ENCODE peak calls at places on chromosome 10, in ten cellular contexts. B, U, E, W, G, M, K, S, J and Y are unnamed samples.

GRCh38 chr10:31759124-31759798 is 169.4 kb downstream of the ARHGAP12 start:
- DNase-seq in U (peak), W (no peak), E (no peak), K (peak), B (peak), S (peak), G (peak), M (no peak), J (peak), Y (peak)

GRCh38 chr10:98378722-98379121 is 36.3 kb downstream of the PYROXD2 start:
- DNase-seq in U (no peak), M (no peak), G (no peak), S (no peak), J (no peak), K (no peak), W (no peak), B (no peak), E (peak), Y (no peak)

GRCh38 chr10:59362991-59363390 is 642 bp upstream of the FAM13C start:
- DNase-seq in M (no peak), K (peak), U (peak), S (peak), J (no peak), B (peak), E (no peak), W (no peak), G (peak), Y (peak)

GRCh38 chr10:12419279-12419847 is 70.0 kb downstream of the CAMK1D start:
- DNase-seq in J (peak), K (no peak), B (peak), M (peak), E (peak), G (no peak), U (no peak), W (peak), S (no peak), Y (no peak)

GRCh38 chr10:71701733-71702132 is 17.8 kb downstream of the C10orf105 start:
- DNase-seq in U (no peak), W (no peak), K (no peak), B (no peak), S (no peak), M (no peak), J (no peak), E (no peak), G (no peak), Y (no peak)

GRCh38 chr10:71429929-71430328 is 33.2 kb downstream of the CDH23 start:
- DNase-seq in W (no peak), M (no peak), U (no peak), K (peak), B (no peak), S (no peak), E (no peak), G (peak), J (no peak), Y (no peak)

GRCh38 chr10:75495434-75496190 is 64.2 kb downstream of the LRMDA start:
- DNase-seq in W (no peak), J (no peak), U (no peak), B (no peak), M (no peak), E (no peak), S (no peak), K (no peak), G (no peak), Y (no peak)

GRCh38 chr10:105189464-105189800 is 548.3 kb downstream of the SORCS3 start:
- DNase-seq in E (no peak), J (no peak), S (no peak), U (no peak), W (peak), B (peak), K (no peak), M (no peak), G (no peak), Y (no peak)

GRCh38 chr10:132016514-132016913 is 34.8 kb upstream of the BNIP3 start:
- DNase-seq in S (no peak), J (no peak), U (no peak), G (no peak), E (no peak), B (no peak), K (no peak), M (no peak), W (no peak), Y (no peak)

GRCh38 chr10:15751048-15751447 is 31.3 kb upstream of the ITGA8 start:
- DNase-seq in K (no peak), E (no peak), B (no peak), S (no peak), W (no peak), G (no peak), U (no peak), J (no peak), M (no peak), Y (no peak)

GRCh38 chr10:46297406-46298204 is 10.8 kb downstream of the ANTXRL start:
- DNase-seq in B (no peak), W (no peak), M (no peak), S (no peak), K (no peak), U (no peak), J (no peak), E (no peak), G (peak), Y (no peak)

GRCh38 chr10:99344715-99345114 is 15.6 kb downstream of the CNNM1 start:
- DNase-seq in U (no peak), W (no peak), S (no peak), E (no peak), J (no peak), B (no peak), M (no peak), G (no peak), K (no peak), Y (no peak)

GRCh38 chr10:130387936-130388580 is 251.9 kb downstream of the GLRX3 start:
- DNase-seq in G (no peak), K (no peak), S (no peak), J (no peak), B (no peak), W (no peak), M (no peak), U (no peak), E (no peak), Y (no peak)

GRCh38 chr10:77840636-77841035 is 85.9 kb downstream of the DLG5 start:
- DNase-seq in G (no peak), S (no peak), K (no peak), J (no peak), M (no peak), W (no peak), B (no peak), U (no peak), E (no peak), Y (no peak)

GRCh38 chr10:25768167-25768566 is 165.9 kb upstream of the MYO3A start:
- DNase-seq in J (no peak), E (no peak), U (no peak), B (no peak), M (no peak), K (peak), W (no peak), S (no peak), G (no peak), Y (no peak)

GRCh38 chr10:6401562-6402348 is 178.3 kb downstream of the PRKCQ start:
- DNase-seq in U (peak), E (peak), W (peak), K (peak), M (peak), J (peak), S (peak), B (peak), G (peak), Y (peak)

GRCh38 chr10:100653957-100654834 is 91.2 kb upstream of the PAX2 start:
- DNase-seq in W (no peak), E (no peak), J (no peak), B (no peak), M (no peak), G (peak), S (peak), U (no peak), K (peak), Y (no peak)

GRCh38 chr10:26733750-26734568 is 36.5 kb downstream of the PDSS1 start:
- DNase-seq in K (peak), S (peak), E (no peak), G (no peak), U (peak), W (no peak), J (no peak), B (no peak), M (no peak), Y (no peak)

GRCh38 chr10:95395947-95396449 is 105.2 kb upstream of the PDLIM1 start:
- DNase-seq in E (no peak), B (no peak), W (no peak), J (no peak), K (no peak), S (no peak), U (no peak), M (no peak), G (no peak), Y (no peak)

GRCh38 chr10:101959349-101959916 is 96.5 kb downstream of the ARMH3 start:
- DNase-seq in J (no peak), E (no peak), K (no peak), M (no peak), U (no peak), S (no peak), B (no peak), G (no peak), W (no peak), Y (no peak)

GRCh38 chr10:128846927-128847326 is 620.1 kb upstream of the MGMT start:
- DNase-seq in E (no peak), M (no peak), J (no peak), B (no peak), W (no peak), S (no peak), U (no peak), K (no peak), G (no peak), Y (no peak)

GRCh38 chr10:101771380-101771779 is 4.5 kb downstream of the FGF8 start:
- DNase-seq in E (no peak), S (no peak), G (no peak), M (no peak), W (no peak), J (no peak), U (no peak), K (no peak), B (no peak), Y (no peak)

GRCh38 chr10:51405580-51406367 is 293.6 kb downstream of the CSTF2T start:
- DNase-seq in U (no peak), K (peak), B (peak), J (no peak), S (no peak), E (no peak), W (peak), M (no peak), G (peak), Y (no peak)

GRCh38 chr10:81179324-81179723 is 641.6 kb downstream of the SH2D4B start:
- DNase-seq in S (no peak), K (peak), B (no peak), M (no peak), J (no peak), W (no peak), G (no peak), U (no peak), E (no peak), Y (no peak)

GRCh38 chr10:81177651-81178244 is 640.0 kb downstream of the SH2D4B start:
- DNase-seq in M (no peak), K (no peak), S (no peak), G (no peak), B (peak), W (no peak), J (no peak), E (no peak), U (no peak), Y (no peak)

GRCh38 chr10:81182296-81182695 is 644.6 kb downstream of the SH2D4B start:
- DNase-seq in K (no peak), E (no peak), G (no peak), U (no peak), W (no peak), B (no peak), J (no peak), S (no peak), M (no peak), Y (no peak)

DNA sequence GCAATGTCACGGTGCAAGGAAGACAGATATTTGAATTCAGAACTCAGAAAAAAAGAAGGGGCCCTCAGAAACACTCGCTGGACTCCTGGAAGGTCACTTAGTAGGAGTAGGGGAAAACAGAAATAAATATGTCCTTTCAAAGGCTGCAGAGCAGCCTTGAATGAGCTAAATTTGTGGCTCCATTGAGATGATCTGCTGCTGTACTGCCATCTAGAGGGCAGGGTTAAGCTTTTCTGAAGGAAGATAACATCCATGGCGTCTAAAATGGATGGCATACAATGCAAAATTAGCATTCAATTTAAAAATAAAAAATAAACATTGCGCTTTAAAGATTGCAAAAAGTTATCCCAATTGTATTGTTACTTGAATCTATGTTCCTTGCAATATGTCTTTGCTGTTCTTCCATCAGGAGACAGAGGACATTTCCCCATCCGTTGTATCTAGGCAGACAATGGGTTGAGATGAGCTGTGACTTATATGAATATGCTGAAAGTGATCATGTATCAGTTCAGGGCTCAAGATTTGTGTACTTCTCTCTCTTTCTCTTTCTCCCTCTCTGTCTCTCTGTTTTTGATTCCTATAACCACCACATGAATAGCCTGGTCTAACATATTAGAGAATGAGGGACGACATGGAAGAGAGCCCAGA is 642.2 kb downstream of the SH2D4B start:
- DNase-seq in M (no peak), W (no peak), J (no peak), E (no peak), B (peak), G (peak), S (peak), U (peak), K (peak), Y (peak)
- TF ChIP-seq CTCF in M (no peak), W (no peak), J (peak), E (peak), B (peak), G (peak), S (peak), U (peak), K (peak), Y (peak)

GRCh38 chr10:43390791-43391190 is 18.2 kb downstream of the HNRNPF start:
- DNase-seq in B (peak), S (no peak), E (no peak), U (no peak), M (no peak), G (peak), W (no peak), K (peak), J (no peak), Y (no peak)
- TF ChIP-seq CTCF in B (peak), S (peak), E (peak), U (no peak), M (peak), G (peak), W (peak), K (peak), J (peak), Y (no peak)

GRCh38 chr10:29839826-29840515 is 205.2 kb upstream of the SVIL start:
- DNase-seq in U (no peak), J (no peak), S (no peak), G (peak), B (peak), W (no peak), E (no peak), K (peak), M (no peak), Y (no peak)

GRCh38 chr10:29845166-29845565 is 210.4 kb upstream of the SVIL start:
- DNase-seq in K (no peak), S (no peak), E (no peak), U (no peak), G (no peak), M (no peak), W (no peak), B (no peak), J (no peak), Y (no peak)

GRCh38 chr10:29840516-29841276 is 205.9 kb upstream of the SVIL start:
- DNase-seq in M (no peak), B (no peak), K (no peak), U (no peak), W (no peak), S (no peak), E (no peak), G (no peak), J (no peak), Y (no peak)

GRCh38 chr10:29843143-29843542 is 208.4 kb upstream of the SVIL start:
- DNase-seq in J (no peak), S (no peak), U (no peak), B (no peak), E (no peak), W (no peak), G (no peak), M (no peak), K (no peak), Y (no peak)

GRCh38 chr10:29841724-29842649 is 207.2 kb upstream of the SVIL start:
- DNase-seq in E (no peak), J (peak), B (no peak), K (peak), S (peak), U (no peak), W (peak), G (peak), M (no peak), Y (peak)
- TF ChIP-seq CTCF in E (no peak), J (no peak), B (no peak), K (peak), S (no peak), U (no peak), W (no peak), G (peak), M (no peak), Y (no peak)

GRCh38 chr10:118447478-118447877 is 105.4 kb upstream of the FAM204A start:
- DNase-seq in B (peak), J (peak), K (no peak), U (peak), S (no peak), E (no peak), M (peak), G (no peak), W (peak), Y (no peak)

GRCh38 chr10:118442032-118442431 is 99.9 kb upstream of the FAM204A start:
- DNase-seq in G (no peak), S (no peak), E (no peak), W (no peak), J (no peak), U (no peak), B (no peak), M (no peak), K (no peak), Y (no peak)

GRCh38 chr10:118444016-118444415 is 101.9 kb upstream of the FAM204A start:
- DNase-seq in G (no peak), S (no peak), J (no peak), E (no peak), U (no peak), W (no peak), B (no peak), K (no peak), M (no peak), Y (no peak)

GRCh38 chr10:118448744-118449143 is 106.6 kb upstream of the FAM204A start:
- DNase-seq in W (no peak), S (no peak), E (no peak), J (no peak), K (no peak), M (no peak), G (no peak), B (no peak), U (no peak), Y (no peak)

DNA sequence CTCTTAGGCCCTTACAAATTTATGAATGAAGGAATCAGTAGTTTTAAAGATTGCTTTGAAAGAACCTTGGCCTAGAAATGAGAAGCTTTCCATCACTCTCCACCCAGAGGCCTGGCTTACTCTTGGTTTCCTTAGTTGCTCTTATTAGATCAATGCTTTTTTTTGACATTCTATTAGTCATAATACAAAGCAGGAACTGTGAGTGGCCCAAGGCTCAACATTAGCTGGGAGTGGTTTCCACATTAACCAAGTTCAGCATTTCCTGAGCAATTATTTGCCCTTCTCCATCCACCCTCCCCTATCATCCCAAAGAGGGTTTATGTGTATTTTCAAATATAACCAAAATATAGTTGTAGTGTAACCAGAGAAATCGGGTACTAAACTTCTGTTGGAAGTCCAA is 103.4 kb upstream of the FAM204A start:
- DNase-seq in E (no peak), M (no peak), K (no peak), J (no peak), U (no peak), S (no peak), G (no peak), W (no peak), B (no peak), Y (no peak)
- TF ChIP-seq CTCF in E (no peak), M (no peak), K (no peak), J (no peak), U (no peak), S (no peak), G (no peak), W (no peak), B (no peak), Y (no peak)

DNA sequence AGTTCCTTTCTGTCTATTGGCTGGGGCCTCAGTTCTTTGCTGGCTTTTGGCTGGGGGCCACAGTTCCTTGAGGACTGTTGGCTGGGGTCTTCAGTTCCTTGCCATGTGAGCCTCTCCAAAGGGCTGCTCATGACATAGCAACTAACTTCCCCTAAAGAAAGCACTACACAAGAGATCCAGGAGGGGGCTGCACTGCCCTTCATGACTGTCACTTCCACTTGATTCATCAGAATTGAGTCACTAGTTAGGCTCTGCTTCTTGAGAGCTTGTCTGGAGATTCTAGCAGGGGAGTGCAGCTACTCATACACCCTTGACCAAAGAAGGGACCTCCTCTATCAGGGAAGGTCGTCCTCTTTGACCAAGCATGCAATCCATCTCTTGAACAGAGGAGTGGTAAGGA is 38.0 kb upstream of the MKX start:
- DNase-seq in M (peak), E (peak), B (peak), J (no peak), U (no peak), K (peak), W (peak), G (peak), S (no peak), Y (peak)
- TF ChIP-seq CTCF in M (peak), E (peak), B (peak), J (no peak), U (no peak), K (peak), W (peak), G (peak), S (peak), Y (peak)

GRCh38 chr10:56357018-56357417 is 4.0 kb downstream of the ZWINT start:
- DNase-seq in K (no peak), E (no peak), J (no peak), B (no peak), U (no peak), G (no peak), S (no peak), W (no peak), M (no peak), Y (no peak)
- TF ChIP-seq CTCF in K (no peak), E (no peak), J (no peak), B (no peak), U (no peak), G (no peak), S (no peak), W (no peak), M (no peak), Y (no peak)

GRCh38 chr10:63275094-63275493 is 142.0 kb downstream of the NRBF2 start:
- DNase-seq in M (no peak), G (no peak), U (no peak), S (no peak), E (no peak), J (no peak), W (no peak), K (no peak), B (no peak), Y (no peak)
- TF ChIP-seq CTCF in M (no peak), G (no peak), U (no peak), S (no peak), E (no peak), J (no peak), W (no peak), K (no peak), B (no peak), Y (no peak)

DNA sequence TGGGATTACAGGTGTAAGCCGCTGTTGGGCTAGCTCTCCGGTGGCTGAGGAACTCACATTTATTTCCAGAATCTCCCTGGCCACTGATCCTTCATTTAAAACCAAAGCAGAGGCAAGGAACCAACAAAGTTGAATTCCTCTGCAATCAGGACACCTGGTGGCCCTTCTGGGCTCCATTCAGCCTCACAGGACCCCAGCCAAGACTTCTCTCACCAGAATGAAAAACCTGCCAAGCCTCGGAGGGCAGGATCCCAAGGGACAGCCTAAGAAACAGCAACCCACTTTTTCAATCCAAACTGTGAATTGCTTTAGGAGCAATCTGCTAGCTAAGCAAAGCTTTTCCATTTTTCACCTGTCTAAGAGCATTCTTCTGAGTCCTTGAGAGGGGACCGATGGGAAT is 34.6 kb downstream of the OAT start:
- DNase-seq in G (no peak), S (no peak), M (no peak), K (no peak), B (peak), J (no peak), U (no peak), W (no peak), E (no peak), Y (no peak)
- TF ChIP-seq CTCF in G (no peak), S (no peak), M (peak), K (peak), B (no peak), J (no peak), U (no peak), W (no peak), E (no peak), Y (no peak)